ENCODE peak calls at places on chromosome 10, in five cellular contexts. One of them, this sample, is unnamed.

GRCh38 chr10:70558871-70559810 is 43.4 kb downstream of the PRF1 start:
- DNase-seq in heart left ventricle: peak
- DNase-seq in pancreas: peak
- DNase-seq in cardiac fibroblast: peak
- DNase-seq in choroid plexus epithelial cell: peak
- DNase-seq in this sample: no peak

GRCh38 chr10:79335470-79336235 is 11.6 kb upstream of the PPIF start:
- DNase-seq in choroid plexus epithelial cell: no peak
- DNase-seq in pancreas: peak
- DNase-seq in heart left ventricle: no peak
- DNase-seq in cardiac fibroblast: no peak
- DNase-seq in this sample: no peak

GRCh38 chr10:131690805-131691239 is 210.0 kb upstream of the PPP2R2D start:
- DNase-seq in pancreas: no peak
- DNase-seq in heart left ventricle: no peak
- DNase-seq in choroid plexus epithelial cell: no peak
- DNase-seq in cardiac fibroblast: no peak
- DNase-seq in this sample: no peak

GRCh38 chr10:123451607-123452245 is 214.4 kb upstream of the GPR26 start:
- DNase-seq in choroid plexus epithelial cell: no peak
- DNase-seq in heart left ventricle: no peak
- DNase-seq in pancreas: no peak
- DNase-seq in cardiac fibroblast: no peak
- DNase-seq in this sample: no peak

GRCh38 chr10:47330366-47330765 is 8.1 kb downstream of the GDF2 start:
- DNase-seq in pancreas: no peak
- DNase-seq in choroid plexus epithelial cell: no peak
- DNase-seq in cardiac fibroblast: no peak
- DNase-seq in heart left ventricle: no peak
- DNase-seq in this sample: no peak

GRCh38 chr10:17835688-17836087 is 26.5 kb downstream of the MRC1 start:
- DNase-seq in heart left ventricle: no peak
- DNase-seq in cardiac fibroblast: peak
- DNase-seq in pancreas: no peak
- DNase-seq in choroid plexus epithelial cell: peak
- DNase-seq in this sample: peak

GRCh38 chr10:14758994-14759664 is 15.6 kb downstream of the FAM107B start:
- DNase-seq in cardiac fibroblast: no peak
- DNase-seq in heart left ventricle: no peak
- DNase-seq in choroid plexus epithelial cell: no peak
- DNase-seq in pancreas: peak
- DNase-seq in this sample: no peak

GRCh38 chr10:91006752-91007346 is 86.0 kb upstream of the ANKRD1 start:
- DNase-seq in cardiac fibroblast: no peak
- DNase-seq in choroid plexus epithelial cell: peak
- DNase-seq in heart left ventricle: no peak
- DNase-seq in pancreas: no peak
- DNase-seq in this sample: no peak

GRCh38 chr10:6185039-6185716 is 17.6 kb upstream of the PFKFB3 start:
- DNase-seq in choroid plexus epithelial cell: no peak
- DNase-seq in pancreas: no peak
- DNase-seq in heart left ventricle: no peak
- DNase-seq in cardiac fibroblast: no peak
- DNase-seq in this sample: no peak

GRCh38 chr10:83952273-83952672 is 187.0 kb upstream of the GHITM start:
- DNase-seq in pancreas: no peak
- DNase-seq in choroid plexus epithelial cell: no peak
- DNase-seq in heart left ventricle: no peak
- DNase-seq in cardiac fibroblast: no peak
- DNase-seq in this sample: no peak

GRCh38 chr10:91590142-91590903 is 42.5 kb downstream of the PPP1R3C start:
- DNase-seq in cardiac fibroblast: peak
- DNase-seq in choroid plexus epithelial cell: peak
- DNase-seq in pancreas: peak
- DNase-seq in heart left ventricle: no peak
- DNase-seq in this sample: peak

GRCh38 chr10:51659344-51659743 is 40.1 kb downstream of the CSTF2T start:
- DNase-seq in choroid plexus epithelial cell: no peak
- DNase-seq in heart left ventricle: no peak
- DNase-seq in cardiac fibroblast: no peak
- DNase-seq in pancreas: no peak
- DNase-seq in this sample: no peak

GRCh38 chr10:109427421-109427820 is 495.9 kb downstream of the XPNPEP1 start:
- DNase-seq in heart left ventricle: no peak
- DNase-seq in choroid plexus epithelial cell: peak
- DNase-seq in cardiac fibroblast: peak
- DNase-seq in pancreas: no peak
- DNase-seq in this sample: no peak

GRCh38 chr10:484441-484924 is 205.0 kb downstream of the DIP2C start:
- DNase-seq in pancreas: no peak
- DNase-seq in cardiac fibroblast: peak
- DNase-seq in heart left ventricle: no peak
- DNase-seq in choroid plexus epithelial cell: peak
- DNase-seq in this sample: peak

GRCh38 chr10:132486539-132487121 is 51.0 kb upstream of the INPP5A start:
- DNase-seq in pancreas: no peak
- DNase-seq in heart left ventricle: no peak
- DNase-seq in cardiac fibroblast: no peak
- DNase-seq in choroid plexus epithelial cell: no peak
- DNase-seq in this sample: no peak

GRCh38 chr10:127044191-127044590 is 139.0 kb downstream of the DOCK1 start:
- DNase-seq in heart left ventricle: no peak
- DNase-seq in cardiac fibroblast: no peak
- DNase-seq in pancreas: peak
- DNase-seq in choroid plexus epithelial cell: no peak
- DNase-seq in this sample: no peak

GRCh38 chr10:18618995-18619394 is 32.4 kb downstream of the NSUN6 start:
- DNase-seq in cardiac fibroblast: no peak
- DNase-seq in heart left ventricle: no peak
- DNase-seq in choroid plexus epithelial cell: no peak
- DNase-seq in pancreas: no peak
- DNase-seq in this sample: peak

GRCh38 chr10:104824378-104825006 is 183.4 kb downstream of the SORCS3 start:
- DNase-seq in choroid plexus epithelial cell: peak
- DNase-seq in heart left ventricle: no peak
- DNase-seq in pancreas: no peak
- DNase-seq in cardiac fibroblast: peak
- DNase-seq in this sample: peak

GRCh38 chr10:101060951-101061813 is 607 bp upstream of the KAZALD1 start:
- DNase-seq in pancreas: peak
- DNase-seq in choroid plexus epithelial cell: peak
- DNase-seq in cardiac fibroblast: peak
- DNase-seq in heart left ventricle: peak
- DNase-seq in this sample: peak

GRCh38 chr10:22666287-22667092 is 47.9 kb downstream of the PIP4K2A start:
- DNase-seq in cardiac fibroblast: peak
- DNase-seq in choroid plexus epithelial cell: peak
- DNase-seq in pancreas: no peak
- DNase-seq in heart left ventricle: no peak
- DNase-seq in this sample: no peak

GRCh38 chr10:60480865-60481563 is 91.3 kb upstream of the ANK3 start:
- DNase-seq in pancreas: peak
- DNase-seq in cardiac fibroblast: peak
- DNase-seq in choroid plexus epithelial cell: peak
- DNase-seq in heart left ventricle: no peak
- DNase-seq in this sample: peak

GRCh38 chr10:86362566-86363183 is 3.9 kb downstream of the GRID1 start:
- DNase-seq in pancreas: no peak
- DNase-seq in cardiac fibroblast: no peak
- DNase-seq in choroid plexus epithelial cell: no peak
- DNase-seq in heart left ventricle: peak
- DNase-seq in this sample: no peak

GRCh38 chr10:54159924-54160323 is 641.1 kb downstream of the PCDH15 start:
- DNase-seq in heart left ventricle: no peak
- DNase-seq in pancreas: no peak
- DNase-seq in cardiac fibroblast: no peak
- DNase-seq in choroid plexus epithelial cell: no peak
- DNase-seq in this sample: no peak

GRCh38 chr10:48542471-48543210 is 62.2 kb downstream of the ARHGAP22 start:
- DNase-seq in heart left ventricle: no peak
- DNase-seq in choroid plexus epithelial cell: no peak
- DNase-seq in pancreas: no peak
- DNase-seq in cardiac fibroblast: no peak
- DNase-seq in this sample: no peak

GRCh38 chr10:70232155-70232858 is 922 bp downstream of the PPA1 start:
- DNase-seq in heart left ventricle: no peak
- DNase-seq in cardiac fibroblast: peak
- DNase-seq in choroid plexus epithelial cell: peak
- DNase-seq in pancreas: peak
- DNase-seq in this sample: no peak

GRCh38 chr10:128475686-128476410 is 349.6 kb upstream of the MKI67 start:
- DNase-seq in choroid plexus epithelial cell: no peak
- DNase-seq in heart left ventricle: no peak
- DNase-seq in cardiac fibroblast: no peak
- DNase-seq in pancreas: no peak
- DNase-seq in this sample: no peak

GRCh38 chr10:30589441-30589840 is 40.1 kb downstream of the LYZL2 start:
- DNase-seq in pancreas: no peak
- DNase-seq in cardiac fibroblast: no peak
- DNase-seq in heart left ventricle: peak
- DNase-seq in choroid plexus epithelial cell: no peak
- DNase-seq in this sample: no peak

GRCh38 chr10:77970869-77971803 is 44.6 kb upstream of the DLG5 start:
- DNase-seq in heart left ventricle: no peak
- DNase-seq in cardiac fibroblast: peak
- DNase-seq in pancreas: peak
- DNase-seq in choroid plexus epithelial cell: peak
- DNase-seq in this sample: peak

GRCh38 chr10:133359554-133359971 is 1.7 kb upstream of the FUOM start:
- DNase-seq in pancreas: peak
- DNase-seq in cardiac fibroblast: no peak
- DNase-seq in choroid plexus epithelial cell: no peak
- DNase-seq in heart left ventricle: no peak
- DNase-seq in this sample: no peak

GRCh38 chr10:90087197-90088007 is 386.0 kb downstream of the KIF20B start:
- DNase-seq in heart left ventricle: no peak
- DNase-seq in choroid plexus epithelial cell: peak
- DNase-seq in pancreas: no peak
- DNase-seq in cardiac fibroblast: peak
- DNase-seq in this sample: no peak

GRCh38 chr10:128067691-128068397 is 58.4 kb downstream of the MKI67 start:
- DNase-seq in cardiac fibroblast: no peak
- DNase-seq in heart left ventricle: peak
- DNase-seq in pancreas: no peak
- DNase-seq in choroid plexus epithelial cell: no peak
- DNase-seq in this sample: no peak

GRCh38 chr10:70328018-70328417 is 44.2 kb upstream of the NPFFR1 start:
- DNase-seq in choroid plexus epithelial cell: no peak
- DNase-seq in heart left ventricle: no peak
- DNase-seq in pancreas: no peak
- DNase-seq in cardiac fibroblast: no peak
- DNase-seq in this sample: no peak

GRCh38 chr10:112227331-112227961 is 43.9 kb upstream of the GPAM start:
- DNase-seq in heart left ventricle: no peak
- DNase-seq in choroid plexus epithelial cell: peak
- DNase-seq in cardiac fibroblast: peak
- DNase-seq in pancreas: no peak
- DNase-seq in this sample: peak

GRCh38 chr10:63197304-63198092 is 64.4 kb downstream of the NRBF2 start:
- DNase-seq in choroid plexus epithelial cell: peak
- DNase-seq in pancreas: no peak
- DNase-seq in cardiac fibroblast: peak
- DNase-seq in heart left ventricle: no peak
- DNase-seq in this sample: peak

GRCh38 chr10:46551701-46552525 is 4.5 kb downstream of the GPRIN2 start:
- DNase-seq in choroid plexus epithelial cell: no peak
- DNase-seq in cardiac fibroblast: no peak
- DNase-seq in pancreas: peak
- DNase-seq in heart left ventricle: peak
- DNase-seq in this sample: no peak

GRCh38 chr10:100025528-100026070 is 15.9 kb upstream of the DNMBP start:
- DNase-seq in choroid plexus epithelial cell: no peak
- DNase-seq in cardiac fibroblast: no peak
- DNase-seq in heart left ventricle: no peak
- DNase-seq in pancreas: no peak
- DNase-seq in this sample: no peak

GRCh38 chr10:19750972-19751371 is 65.3 kb upstream of the PLXDC2 start:
- DNase-seq in cardiac fibroblast: no peak
- DNase-seq in heart left ventricle: no peak
- DNase-seq in choroid plexus epithelial cell: no peak
- DNase-seq in pancreas: no peak
- DNase-seq in this sample: no peak

GRCh38 chr10:19745672-19746071 is 70.6 kb upstream of the PLXDC2 start:
- DNase-seq in pancreas: no peak
- DNase-seq in heart left ventricle: no peak
- DNase-seq in choroid plexus epithelial cell: peak
- DNase-seq in cardiac fibroblast: peak
- DNase-seq in this sample: no peak

GRCh38 chr10:19749185-19749729 is 67.0 kb upstream of the PLXDC2 start:
- DNase-seq in heart left ventricle: no peak
- DNase-seq in cardiac fibroblast: peak
- DNase-seq in choroid plexus epithelial cell: peak
- DNase-seq in pancreas: no peak
- DNase-seq in this sample: peak
- H3K4me3 ChIP-seq in heart left ventricle: no peak
- H3K4me3 ChIP-seq in cardiac fibroblast: no peak
- H3K4me3 ChIP-seq in choroid plexus epithelial cell: no peak
- H3K4me3 ChIP-seq in pancreas: no peak
- H3K4me3 ChIP-seq in this sample: no peak

GRCh38 chr10:43297534-43297933 is 30.7 kb upstream of the RASGEF1A start:
- DNase-seq in pancreas: no peak
- DNase-seq in cardiac fibroblast: no peak
- DNase-seq in heart left ventricle: no peak
- DNase-seq in choroid plexus epithelial cell: no peak
- DNase-seq in this sample: no peak

GRCh38 chr10:43294241-43294658 is 27.4 kb upstream of the RASGEF1A start:
- DNase-seq in cardiac fibroblast: no peak
- DNase-seq in heart left ventricle: no peak
- DNase-seq in choroid plexus epithelial cell: no peak
- DNase-seq in pancreas: no peak
- DNase-seq in this sample: no peak

GRCh38 chr10:43294892-43295291 is 28.0 kb upstream of the RASGEF1A start:
- DNase-seq in pancreas: no peak
- DNase-seq in heart left ventricle: no peak
- DNase-seq in choroid plexus epithelial cell: no peak
- DNase-seq in cardiac fibroblast: no peak
- DNase-seq in this sample: no peak

GRCh38 chr10:43295436-43295835 is 28.6 kb upstream of the RASGEF1A start:
- DNase-seq in cardiac fibroblast: no peak
- DNase-seq in choroid plexus epithelial cell: no peak
- DNase-seq in heart left ventricle: no peak
- DNase-seq in pancreas: no peak
- DNase-seq in this sample: no peak

GRCh38 chr10:43296320-43296719 is 29.5 kb upstream of the RASGEF1A start:
- DNase-seq in choroid plexus epithelial cell: no peak
- DNase-seq in cardiac fibroblast: no peak
- DNase-seq in heart left ventricle: no peak
- DNase-seq in pancreas: no peak
- DNase-seq in this sample: no peak
- TF ChIP-seq CTCF in choroid plexus epithelial cell: no peak
- TF ChIP-seq CTCF in cardiac fibroblast: no peak
- TF ChIP-seq CTCF in heart left ventricle: no peak
- TF ChIP-seq CTCF in pancreas: no peak
- TF ChIP-seq CTCF in this sample: no peak

GRCh38 chr10:107165007-107165406 is 501 bp upstream of the SORCS1 start:
- DNase-seq in choroid plexus epithelial cell: no peak
- DNase-seq in heart left ventricle: no peak
- DNase-seq in cardiac fibroblast: no peak
- DNase-seq in pancreas: no peak
- DNase-seq in this sample: no peak
- H3K4me3 ChIP-seq in choroid plexus epithelial cell: no peak
- H3K4me3 ChIP-seq in heart left ventricle: peak
- H3K4me3 ChIP-seq in cardiac fibroblast: no peak
- H3K4me3 ChIP-seq in pancreas: no peak
- H3K4me3 ChIP-seq in this sample: peak

GRCh38 chr10:124539935-124540641 is 78.5 kb downstream of the LHPP start:
- DNase-seq in pancreas: no peak
- DNase-seq in heart left ventricle: peak
- DNase-seq in cardiac fibroblast: peak
- DNase-seq in choroid plexus epithelial cell: peak
- DNase-seq in this sample: peak
- TF ChIP-seq CTCF in pancreas: peak
- TF ChIP-seq CTCF in heart left ventricle: peak
- TF ChIP-seq CTCF in cardiac fibroblast: peak
- TF ChIP-seq CTCF in choroid plexus epithelial cell: peak
- TF ChIP-seq CTCF in this sample: peak

This sample was measured in astrocyte of the cerebellum.